ENCODE peak calls at places on chromosomes 6 and 20, in six cellular contexts. S is NCI-H345; O is colonic mucosa; A is AG08395; Z is caudate nucleus; G is activated T-helper 1 cell treated with anti-CD3 and anti-CD28 coated beads, Interleukin-2, amount 50 U/mL, for 16 hours. J is an unnamed sample.

GRCh38 chr6:3195695-3196497 is 31.6 kb downstream of the TUBB2B start:
- DNase-seq in S (no peak), O (no peak), A (no peak), Z (no peak), G (no peak), J (peak)

GRCh38 chr6:82761674-82762345 is 303.8 kb downstream of the UBE3D start:
- DNase-seq in S (no peak), O (no peak), A (no peak), Z (no peak), G (no peak), J (no peak)

GRCh38 chr6:67630146-67630545 is 1004.9 kb upstream of the ADGRB3 start:
- DNase-seq in S (no peak), O (no peak), A (peak), Z (no peak), G (no peak), J (no peak)

GRCh38 chr6:150876598-150876997 is 11.1 kb downstream of the MTHFD1L start:
- DNase-seq in S (no peak), O (peak), A (no peak), Z (no peak), G (no peak), J (no peak)

GRCh38 chr6:144580039-144580438 is 294.9 kb downstream of the UTRN start:
- DNase-seq in S (no peak), O (no peak), A (no peak), Z (no peak), G (no peak), J (no peak)

GRCh38 chr20:57429579-57430202 is 38.5 kb downstream of the RBM38 start:
- DNase-seq in S (no peak), O (no peak), A (no peak), Z (no peak), G (no peak), J (no peak)

GRCh38 chr6:134340574-134340973 is 22.7 kb upstream of the SGK1 start:
- DNase-seq in S (no peak), O (no peak), A (peak), Z (no peak), G (no peak), J (no peak)

GRCh38 chr20:59656417-59656816 is 52.1 kb downstream of the PHACTR3 start:
- DNase-seq in S (no peak), O (no peak), A (no peak), Z (no peak), G (no peak), J (no peak)

GRCh38 chr6:13217206-13217905 is 111.0 kb downstream of the TBC1D7 start:
- DNase-seq in S (no peak), O (no peak), A (peak), Z (no peak), G (no peak), J (no peak)

GRCh38 chr6:148565321-148565926 is 181.4 kb upstream of the UST start:
- DNase-seq in S (no peak), O (no peak), A (peak), Z (no peak), G (no peak), J (no peak)

GRCh38 chr6:17894191-17894590 is 93.2 kb downstream of the KIF13A start:
- DNase-seq in S (no peak), O (no peak), A (no peak), Z (no peak), G (no peak), J (no peak)

GRCh38 chr20:17525650-17526049 is 5.5 kb downstream of the BFSP1 start:
- DNase-seq in S (peak), O (peak), A (no peak), Z (no peak), G (no peak), J (no peak)